ENCODE peak calls at places on chromosomes 6 and 20, in six cellular contexts. K is adrenal gland, M is cardiac muscle cell, X is SK-N-SH, Y is pancreas, B is GM12878. U is an unnamed sample.

GRCh38 chr6:154373971-154374370 is 17.4 kb upstream of the IPCEF1 start:
- DNase-seq in K (no peak), M (no peak), B (no peak), Y (no peak), X (no peak), U (no peak)

GRCh38 chr6:40627316-40627715 is 40.2 kb upstream of the LRFN2 start:
- DNase-seq in Y (no peak), M (no peak), K (no peak), X (no peak), B (no peak), U (no peak)

GRCh38 chr6:24918641-24919403 is 16.9 kb downstream of the RIPOR2 start:
- DNase-seq in K (no peak), B (no peak), Y (no peak), X (peak; percentile 17), M (no peak), U (peak; percentile 36)

GRCh38 chr6:12548526-12548925 is 168.0 kb upstream of the PHACTR1 start:
- DNase-seq in M (peak; percentile 95), B (no peak), K (no peak), X (no peak), Y (no peak), U (no peak)

GRCh38 chr6:45473121-45473967 is 95.6 kb upstream of the SUPT3H start:
- DNase-seq in K (no peak), Y (peak; percentile 65), X (no peak), B (no peak), M (no peak), U (no peak)

GRCh38 chr6:25366785-25367657 is 87.8 kb downstream of the CARMIL1 start:
- DNase-seq in K (no peak), M (no peak), X (no peak), Y (no peak), B (peak; percentile 39), U (no peak)

GRCh38 chr20:11103866-11104265 is 430.1 kb upstream of the JAG1 start:
- DNase-seq in K (no peak), Y (no peak), B (no peak), M (peak; percentile 77), X (no peak), U (no peak)

GRCh38 chr6:189676-190075 is 102.6 kb upstream of the DUSP22 start:
- DNase-seq in X (no peak), M (no peak), B (no peak), K (no peak), Y (no peak), U (no peak)

GRCh38 chr6:71168233-71168765 is 120.3 kb upstream of the OGFRL1 start:
- DNase-seq in K (no peak), M (peak; percentile 2), X (no peak), B (no peak), Y (no peak), U (no peak)

GRCh38 chr6:156780117-156780641 is 3.0 kb downstream of the ARID1B start:
- DNase-seq in X (peak; percentile 68), Y (no peak), M (peak; percentile 91), B (peak; percentile 71), K (peak; percentile 65), U (peak; percentile 39)

GRCh38 chr6:5084787-5085637 is at the start of gene PPP1R3G:
- DNase-seq in Y (peak; percentile 68), K (peak; percentile 65), M (peak; percentile 75), B (no peak), X (peak; percentile 60), U (peak; percentile 65)

GRCh38 chr6:92979281-92979680 is 440.1 kb downstream of the EPHA7 start:
- DNase-seq in Y (no peak), M (peak; percentile 16), B (no peak), K (no peak), X (no peak), U (no peak)

GRCh38 chr20:59019217-59019616 is at the start of gene TUBB1:
- DNase-seq in Y (no peak), M (no peak), K (no peak), X (no peak), B (no peak), U (no peak)

GRCh38 chr6:55980627-55981211 is 105.3 kb upstream of the BMP5 start:
- DNase-seq in X (peak; percentile 29), Y (no peak), B (no peak), K (peak; percentile 28), M (peak; percentile 68), U (no peak)

GRCh38 chr20:21719592-21720214 is 14.2 kb downstream of the PAX1 start:
- DNase-seq in X (peak; percentile 65), M (peak; percentile 68), B (peak; percentile 12), Y (no peak), K (peak; percentile 58), U (no peak)

GRCh38 chr6:34247481-34248197 is 1.2 kb downstream of the SMIM29 start:
- DNase-seq in Y (peak; percentile 54), B (no peak), X (no peak), K (no peak), M (no peak), U (no peak)

GRCh38 chr6:145960918-145961604 is 3.1 kb downstream of the SHPRH start:
- DNase-seq in X (no peak), M (peak; percentile 93), B (no peak), Y (no peak), K (no peak), U (no peak)

GRCh38 chr6:169859978-169860703 is 108.7 kb downstream of the ERMARD start:
- DNase-seq in K (no peak), Y (peak; percentile 49), X (peak; percentile 19), M (no peak), B (no peak), U (no peak)

GRCh38 chr6:122798099-122798641 is 9.1 kb downstream of the SMPDL3A start:
- DNase-seq in B (no peak), X (no peak), M (peak; percentile 44), Y (no peak), K (peak; percentile 66), U (no peak)

GRCh38 chr6:115591973-115592486 is 468.7 kb downstream of the FRK start:
- DNase-seq in B (no peak), X (no peak), K (no peak), Y (no peak), M (no peak), U (no peak)

GRCh38 chr6:81331526-81331925 is 421.0 kb downstream of the TENT5A start:
- DNase-seq in K (no peak), M (peak; percentile 2), B (no peak), X (no peak), Y (no peak), U (no peak)

GRCh38 chr20:39271205-39271604 is 309.1 kb downstream of the DHX35 start:
- DNase-seq in B (no peak), X (no peak), M (no peak), K (no peak), Y (no peak), U (no peak)

GRCh38 chr6:106677282-106677681 is 47.9 kb downstream of the QRSL1 start:
- DNase-seq in K (no peak), B (no peak), X (no peak), M (no peak), Y (no peak), U (no peak)
- H3K4me3 ChIP-seq in K (no peak overlapping the region), B (no peak overlapping the region), X (no peak overlapping the region), M (no peak overlapping the region), Y (no peak overlapping the region), U (no peak overlapping the region)

DNA sequence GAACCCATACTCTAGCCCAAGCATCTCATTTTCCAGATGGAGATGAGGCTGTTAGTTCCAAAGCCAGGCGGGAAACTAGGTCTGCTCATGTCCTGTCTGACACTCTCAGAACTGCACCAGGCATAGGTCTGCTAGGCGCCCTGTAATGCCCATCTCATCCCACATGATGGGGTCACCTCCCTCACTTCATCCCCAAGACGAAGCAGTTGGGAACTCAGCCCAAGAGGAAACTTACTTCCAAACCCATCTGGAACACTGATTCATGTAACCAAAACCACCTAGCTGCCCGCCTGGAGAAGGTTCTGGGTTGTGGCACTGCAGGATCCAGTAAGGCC is 119.4 kb upstream of the PRND start:
- DNase-seq in Y (no peak), M (no peak), K (no peak), B (no peak), X (no peak), U (no peak)
- H3K27ac ChIP-seq in Y (no peak overlapping the region), M (no peak overlapping the region), K (no peak overlapping the region), B (no peak overlapping the region), X (no peak overlapping the region), U (no peak overlapping the region)

DNA sequence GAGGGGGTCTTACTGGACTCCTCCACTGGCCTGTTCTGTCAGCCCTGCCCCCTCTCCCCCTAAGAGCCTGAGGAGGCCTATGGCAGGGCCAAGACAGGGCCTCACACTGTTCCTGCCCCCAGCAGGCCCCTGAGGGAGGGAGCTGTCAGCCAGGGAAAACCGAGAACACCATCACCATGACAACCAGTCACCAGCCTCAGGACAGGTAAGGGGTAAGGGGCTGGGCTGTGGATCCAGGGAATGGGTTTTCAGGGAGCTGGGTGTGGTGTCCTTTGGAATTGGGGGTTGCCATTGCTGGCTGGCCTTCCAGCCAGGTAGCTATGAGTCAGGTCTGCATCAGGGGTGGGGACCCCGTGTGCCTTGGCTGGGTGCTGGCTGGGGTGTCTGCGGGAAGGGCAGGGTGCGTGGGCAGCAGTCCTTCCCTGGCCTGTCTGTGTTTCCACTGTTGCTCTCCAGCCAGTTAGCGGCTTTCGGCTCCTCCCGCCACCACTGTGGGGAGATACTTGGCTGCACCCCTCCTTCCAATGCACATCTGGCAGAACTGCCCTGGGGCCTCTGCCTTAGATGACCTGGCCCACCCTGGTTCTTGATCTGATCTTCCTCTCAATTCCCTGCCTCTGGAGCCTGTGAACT is 3.9 kb downstream of the SLC29A1 start:
- DNase-seq in Y (no peak), X (peak; percentile 70), K (no peak), B (no peak), M (no peak), U (no peak)
- H3K4me3 ChIP-seq in Y (no peak overlapping the region), X (no peak overlapping the region), K (peak overlapping the region; percentile 44), B (no peak overlapping the region), M (no peak overlapping the region), U (peak overlapping the region; percentile 11)

DNA sequence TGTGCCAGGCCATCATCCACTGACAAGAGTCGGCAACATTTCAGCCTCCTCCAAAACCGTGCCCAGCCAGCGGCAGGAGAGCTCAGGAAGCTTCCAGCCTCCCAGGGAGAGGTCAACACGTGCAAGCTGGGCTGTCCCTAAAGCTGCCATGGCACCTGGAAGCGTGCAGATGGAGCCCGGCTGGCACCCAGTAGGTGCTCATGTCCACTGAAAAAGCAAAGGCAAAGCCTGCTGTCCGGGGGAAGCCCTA is 14.4 kb upstream of the TLDC2 start:
- DNase-seq in B (no peak), X (no peak), K (peak; percentile 51), Y (no peak), M (no peak), U (peak; percentile 54)
- H3K27ac ChIP-seq in B (no peak overlapping the region), X (peak overlapping the region; percentile 83), K (peak overlapping the region; percentile 83), Y (no peak overlapping the region), M (no peak overlapping the region), U (peak overlapping the region; percentile 94)

GRCh38 chr20:17673082-17673481 is 9.0 kb downstream of the RRBP1 start:
- DNase-seq in Y (no peak), B (no peak), K (no peak), M (no peak), X (no peak), U (no peak)
- H3K4me3 ChIP-seq in Y (no peak overlapping the region), B (no peak overlapping the region), K (no peak overlapping the region), M (no peak overlapping the region), X (no peak overlapping the region), U (no peak overlapping the region)

DNA sequence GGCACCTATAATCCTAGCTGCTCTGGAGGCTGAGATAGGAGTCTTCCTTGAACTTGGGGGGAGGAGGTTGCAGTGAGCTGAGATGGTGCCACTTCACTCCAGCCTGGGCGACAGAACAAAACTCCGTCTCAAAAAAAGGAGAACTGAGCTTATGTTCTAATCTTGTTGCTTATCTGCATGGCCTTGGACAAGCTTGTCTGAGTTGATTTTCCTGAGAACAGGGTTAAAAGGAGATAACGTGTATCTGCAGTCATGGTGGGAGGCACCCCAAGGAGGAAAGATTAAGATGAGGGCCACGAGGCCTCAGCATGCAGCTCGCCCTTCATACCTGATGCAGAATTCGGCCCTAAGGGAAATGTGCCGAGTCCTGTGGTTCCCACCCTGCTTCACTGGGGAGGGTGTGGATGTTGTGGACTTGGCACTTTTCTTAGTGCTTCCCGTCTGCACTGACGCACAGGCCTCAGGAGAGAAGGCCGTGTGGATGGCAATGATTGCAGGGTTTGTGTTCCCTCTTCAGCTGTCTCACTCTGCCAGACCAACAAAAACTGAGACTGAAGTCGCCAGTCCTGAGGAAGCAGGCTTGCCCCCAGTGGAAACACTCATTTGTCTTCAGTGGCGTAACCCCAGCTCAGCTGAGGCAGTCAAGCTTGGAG is 56.3 kb downstream of the EZR start:
- DNase-seq in X (no peak), B (no peak), K (no peak), Y (no peak), M (no peak), U (no peak)
- H3K27ac ChIP-seq in X (no peak overlapping the region), B (no peak overlapping the region), K (no peak overlapping the region), Y (no peak overlapping the region), M (peak overlapping the region; percentile 92), U (no peak overlapping the region)

U was measured in heart right ventricle.